ENCODE peak calls at places on chromosomes 2 and 18, in seven cellular contexts. One of them, this sample, is unnamed. For H3K36me3, the result is how much of the 10 kb centered on the place peaks cover.

GRCh38 chr2:230706053-230706498 is 6.6 kb upstream of the CAB39 start:
- DNase-seq in thyroid gland: no peak
- DNase-seq in heart left ventricle: no peak
- DNase-seq in adrenal gland: no peak
- DNase-seq in HepG2: peak
- DNase-seq in tibial nerve: no peak
- DNase-seq in sigmoid colon: no peak
- DNase-seq in this sample: no peak

GRCh38 chr2:129803067-129803466 is 176.4 kb upstream of the RAB6C start:
- DNase-seq in tibial nerve: no peak
- DNase-seq in thyroid gland: no peak
- DNase-seq in HepG2: no peak
- DNase-seq in adrenal gland: no peak
- DNase-seq in heart left ventricle: no peak
- DNase-seq in sigmoid colon: no peak
- DNase-seq in this sample: no peak

GRCh38 chr18:42048150-42048549 is 93.1 kb downstream of the PIK3C3 start:
- DNase-seq in heart left ventricle: no peak
- DNase-seq in sigmoid colon: no peak
- DNase-seq in tibial nerve: no peak
- DNase-seq in thyroid gland: no peak
- DNase-seq in adrenal gland: no peak
- DNase-seq in HepG2: peak
- DNase-seq in this sample: no peak

GRCh38 chr18:60975419-60975818 is 357.8 kb upstream of the CDH20 start:
- DNase-seq in tibial nerve: no peak
- DNase-seq in HepG2: no peak
- DNase-seq in heart left ventricle: no peak
- DNase-seq in sigmoid colon: no peak
- DNase-seq in thyroid gland: no peak
- DNase-seq in adrenal gland: no peak
- DNase-seq in this sample: no peak

GRCh38 chr2:181073896-181074295 is 93.5 kb downstream of the UBE2E3 start:
- DNase-seq in adrenal gland: no peak
- DNase-seq in tibial nerve: no peak
- DNase-seq in HepG2: no peak
- DNase-seq in thyroid gland: no peak
- DNase-seq in heart left ventricle: no peak
- DNase-seq in sigmoid colon: no peak
- DNase-seq in this sample: no peak

GRCh38 chr18:22613788-22614187 is 196.1 kb upstream of the CTAGE1 start:
- DNase-seq in heart left ventricle: no peak
- DNase-seq in adrenal gland: no peak
- DNase-seq in HepG2: no peak
- DNase-seq in tibial nerve: no peak
- DNase-seq in sigmoid colon: no peak
- DNase-seq in thyroid gland: no peak
- DNase-seq in this sample: no peak

GRCh38 chr2:96898135-96898505 is 28.2 kb upstream of the SEMA4C start:
- DNase-seq in thyroid gland: peak
- DNase-seq in heart left ventricle: no peak
- DNase-seq in adrenal gland: no peak
- DNase-seq in sigmoid colon: no peak
- DNase-seq in HepG2: no peak
- DNase-seq in tibial nerve: no peak
- DNase-seq in this sample: no peak

GRCh38 chr2:219471476-219472371 is 27.0 kb upstream of the GMPPA start:
- DNase-seq in tibial nerve: no peak
- DNase-seq in heart left ventricle: peak
- DNase-seq in adrenal gland: no peak
- DNase-seq in thyroid gland: no peak
- DNase-seq in sigmoid colon: no peak
- DNase-seq in HepG2: no peak
- DNase-seq in this sample: no peak

DNA sequence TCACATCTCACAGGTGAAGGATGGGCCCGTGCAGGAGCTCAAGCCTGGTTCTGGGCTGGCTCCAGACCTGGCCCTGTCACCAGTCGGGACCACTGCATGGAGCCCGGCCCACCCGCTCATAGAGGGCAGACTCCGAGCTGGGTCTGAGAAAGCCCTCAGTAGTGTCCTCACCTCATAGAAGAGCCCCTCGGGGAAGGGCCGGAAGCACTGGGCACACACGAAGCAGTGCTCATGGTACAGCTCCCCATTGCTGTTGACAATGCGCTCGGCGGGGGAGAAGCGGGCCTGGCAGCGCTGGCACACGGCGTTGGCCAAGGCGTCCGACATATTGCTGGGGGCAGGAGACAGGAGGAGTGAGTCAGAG is 11.3 kb downstream of the GPR17 start:
- DNase-seq in heart left ventricle: peak
- DNase-seq in sigmoid colon: no peak
- DNase-seq in tibial nerve: no peak
- DNase-seq in thyroid gland: no peak
- DNase-seq in HepG2: no peak
- DNase-seq in adrenal gland: no peak
- DNase-seq in this sample: no peak
- H3K27ac ChIP-seq in heart left ventricle: peak
- H3K27ac ChIP-seq in sigmoid colon: peak
- H3K27ac ChIP-seq in tibial nerve: peak
- H3K27ac ChIP-seq in thyroid gland: no peak
- H3K27ac ChIP-seq in HepG2: no peak
- H3K27ac ChIP-seq in adrenal gland: no peak
- H3K27ac ChIP-seq in this sample: no peak

DNA sequence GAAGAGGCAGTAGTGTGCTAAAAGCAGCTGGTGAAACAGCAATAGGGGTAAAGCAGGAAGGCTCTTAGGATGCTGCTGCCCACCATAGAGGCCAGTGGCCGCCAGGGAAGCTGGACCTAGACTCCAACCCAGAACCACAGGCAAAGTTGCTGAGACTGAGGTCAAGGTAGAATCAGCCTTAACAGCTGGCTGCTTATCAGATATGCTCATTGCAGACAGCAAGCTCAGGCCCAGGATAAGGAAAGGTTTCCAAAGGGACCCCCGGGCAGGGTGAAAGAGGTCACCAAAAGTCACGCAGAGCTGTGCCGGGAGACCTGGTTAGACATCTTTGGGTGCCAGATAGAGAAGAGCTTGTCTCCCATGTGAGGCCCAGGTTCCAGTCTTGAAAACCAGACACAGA is 42.9 kb upstream of the EPG5 start:
- DNase-seq in heart left ventricle: no peak
- DNase-seq in adrenal gland: no peak
- DNase-seq in HepG2: no peak
- DNase-seq in sigmoid colon: no peak
- DNase-seq in tibial nerve: no peak
- DNase-seq in thyroid gland: no peak
- DNase-seq in this sample: no peak
- H3K36me3 ChIP-seq in heart left ventricle: under half
- H3K36me3 ChIP-seq in adrenal gland: under half
- H3K36me3 ChIP-seq in HepG2: under half
- H3K36me3 ChIP-seq in sigmoid colon: under half
- H3K36me3 ChIP-seq in tibial nerve: under half
- H3K36me3 ChIP-seq in thyroid gland: under half
- H3K36me3 ChIP-seq in this sample: under half

GRCh38 chr2:12119841-12120240 is 373.4 kb downstream of the LPIN1 start:
- DNase-seq in heart left ventricle: no peak
- DNase-seq in adrenal gland: no peak
- DNase-seq in HepG2: no peak
- DNase-seq in sigmoid colon: no peak
- DNase-seq in tibial nerve: no peak
- DNase-seq in thyroid gland: no peak
- DNase-seq in this sample: no peak
- TF ChIP-seq POLR2A in heart left ventricle: no peak
- TF ChIP-seq POLR2A in adrenal gland: no peak
- TF ChIP-seq POLR2A in HepG2: no peak
- TF ChIP-seq POLR2A in sigmoid colon: no peak
- TF ChIP-seq POLR2A in tibial nerve: no peak
- TF ChIP-seq POLR2A in thyroid gland: no peak
- TF ChIP-seq POLR2A in this sample: no peak

DNA sequence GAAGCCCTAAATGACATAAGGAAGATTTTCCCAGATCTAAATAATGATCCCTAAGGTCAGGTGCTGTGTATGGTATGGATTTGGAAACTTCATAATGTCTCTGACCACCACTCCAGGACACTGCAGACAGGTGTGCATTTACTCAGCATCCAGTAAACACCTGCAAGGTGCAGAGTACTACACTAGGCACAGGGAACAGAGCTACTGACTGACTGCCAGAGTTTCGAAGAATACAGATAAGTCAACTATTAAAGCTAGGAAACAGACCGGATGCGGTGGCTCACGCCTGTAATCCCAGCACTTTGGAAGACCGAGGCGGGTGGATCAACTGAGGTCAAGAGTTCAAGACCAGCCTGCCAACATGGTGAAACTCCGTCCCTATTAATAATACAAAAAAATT is 65.0 kb downstream of the ATP8B1 start:
- DNase-seq in thyroid gland: no peak
- DNase-seq in adrenal gland: peak
- DNase-seq in heart left ventricle: no peak
- DNase-seq in tibial nerve: no peak
- DNase-seq in HepG2: peak
- DNase-seq in sigmoid colon: no peak
- DNase-seq in this sample: no peak
- H3K27ac ChIP-seq in thyroid gland: peak
- H3K27ac ChIP-seq in adrenal gland: no peak
- H3K27ac ChIP-seq in heart left ventricle: no peak
- H3K27ac ChIP-seq in tibial nerve: no peak
- H3K27ac ChIP-seq in HepG2: peak
- H3K27ac ChIP-seq in sigmoid colon: peak
- H3K27ac ChIP-seq in this sample: no peak

DNA sequence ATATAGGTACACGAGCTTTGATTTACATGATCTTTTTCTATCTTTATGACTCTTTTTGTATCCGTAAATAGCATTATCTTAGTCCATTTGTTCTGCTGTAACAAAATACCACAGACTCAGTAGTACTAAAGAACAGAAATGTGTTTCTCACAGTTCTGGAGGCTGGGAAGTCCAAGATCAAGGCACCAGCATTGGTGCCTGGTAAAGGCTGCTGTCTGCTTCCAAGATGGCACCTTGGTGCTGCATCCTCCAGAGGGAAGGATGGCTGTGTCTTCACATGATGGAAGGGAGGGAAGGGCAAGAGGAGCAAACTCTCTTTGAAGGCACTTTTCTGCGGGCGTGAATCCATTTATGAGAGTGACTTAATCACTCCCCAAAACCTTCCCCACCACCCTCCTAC is 36.0 kb downstream of the EIF5B start:
- DNase-seq in thyroid gland: no peak
- DNase-seq in HepG2: no peak
- DNase-seq in heart left ventricle: no peak
- DNase-seq in sigmoid colon: no peak
- DNase-seq in adrenal gland: no peak
- DNase-seq in tibial nerve: no peak
- DNase-seq in this sample: no peak
- H3K36me3 ChIP-seq in thyroid gland: under half
- H3K36me3 ChIP-seq in HepG2: half or more
- H3K36me3 ChIP-seq in heart left ventricle: half or more
- H3K36me3 ChIP-seq in sigmoid colon: under half
- H3K36me3 ChIP-seq in adrenal gland: half or more
- H3K36me3 ChIP-seq in tibial nerve: under half
- H3K36me3 ChIP-seq in this sample: under half

DNA sequence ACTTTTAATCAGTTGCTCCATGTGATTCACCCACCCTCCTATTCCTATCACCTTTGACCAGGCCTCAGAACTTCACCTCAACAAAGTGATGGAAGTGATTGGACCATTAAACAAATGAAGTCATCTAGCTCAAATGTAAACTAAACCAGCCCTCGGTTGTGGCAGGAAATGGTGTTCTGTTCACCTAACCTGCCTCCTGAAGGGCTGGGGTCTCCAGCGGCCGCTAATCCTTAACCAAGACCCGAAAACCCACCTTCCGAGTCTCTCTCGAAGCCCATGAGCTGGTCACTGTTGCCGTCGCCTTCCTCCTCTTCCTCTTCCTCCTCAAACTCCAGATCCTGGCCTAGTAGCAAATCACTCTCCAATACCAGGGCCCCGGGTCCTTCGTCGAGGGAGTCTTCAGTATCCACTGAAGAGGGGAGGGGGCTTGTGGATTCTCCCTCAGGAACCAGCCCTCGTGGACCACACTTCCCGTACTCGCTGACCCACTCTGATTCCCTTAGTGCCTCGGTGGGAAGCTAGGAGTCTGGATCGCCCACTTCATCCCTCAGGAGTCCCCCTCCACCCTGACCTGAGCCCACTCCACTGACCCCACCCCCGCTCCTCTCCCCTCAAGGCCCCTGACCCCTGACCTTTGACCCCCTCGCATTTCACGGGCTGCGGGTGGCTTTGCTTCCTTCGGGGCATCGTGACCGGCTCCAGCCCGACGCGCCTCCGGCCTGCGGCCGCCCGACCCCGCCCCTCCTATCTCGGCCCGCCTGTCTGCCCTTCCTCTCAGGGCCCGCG is 501 bp downstream of the ZNF513 start:
- DNase-seq in heart left ventricle: peak
- DNase-seq in sigmoid colon: peak
- DNase-seq in HepG2: peak
- DNase-seq in thyroid gland: peak
- DNase-seq in adrenal gland: peak
- DNase-seq in tibial nerve: peak
- DNase-seq in this sample: peak
- TF ChIP-seq POLR2A in heart left ventricle: no peak
- TF ChIP-seq POLR2A in sigmoid colon: no peak
- TF ChIP-seq POLR2A in HepG2: peak
- TF ChIP-seq POLR2A in thyroid gland: no peak
- TF ChIP-seq POLR2A in adrenal gland: no peak
- TF ChIP-seq POLR2A in tibial nerve: no peak
- TF ChIP-seq POLR2A in this sample: no peak

DNA sequence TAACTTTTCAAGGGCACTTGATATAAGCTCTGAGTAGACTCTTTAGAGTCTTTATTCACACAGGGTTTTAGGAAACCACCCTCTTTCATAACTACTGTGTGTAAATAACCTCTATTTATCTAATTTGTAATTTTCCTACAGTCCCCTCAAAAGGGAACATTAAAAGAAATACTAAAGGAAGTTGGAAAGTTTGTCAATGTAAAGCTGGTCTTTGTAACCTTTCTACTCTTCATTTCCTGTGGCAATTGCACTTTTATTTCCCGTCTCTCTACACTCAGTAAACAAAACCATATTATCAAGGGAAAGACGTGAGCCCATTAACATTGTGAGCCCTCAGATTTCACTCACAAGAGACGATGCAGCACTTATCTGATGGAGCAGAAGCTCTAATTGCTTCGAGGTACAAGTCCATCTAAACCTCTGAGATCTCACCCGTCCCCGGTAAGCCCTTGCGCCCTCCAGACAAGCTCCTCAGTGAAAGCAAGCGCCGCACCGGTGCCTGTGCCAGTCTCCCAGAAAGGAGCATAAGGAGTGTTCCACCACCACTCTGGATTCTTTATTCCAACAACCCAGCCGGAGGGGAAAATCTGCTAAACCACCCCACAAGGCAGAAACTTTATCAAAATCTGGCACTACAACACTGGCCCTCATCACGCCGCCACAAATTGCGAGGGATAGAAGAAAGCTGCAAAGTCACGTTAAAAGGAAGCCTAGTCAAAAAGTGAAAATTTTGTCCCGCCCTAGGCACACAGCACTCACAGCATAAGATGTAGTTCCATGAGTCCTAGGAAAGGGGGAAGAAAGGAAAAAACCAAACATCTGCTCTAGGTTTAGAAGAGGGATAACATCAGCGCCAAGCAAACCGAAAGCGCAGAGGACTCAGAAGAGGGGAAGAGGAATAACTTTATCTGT is 906 bp upstream of the HOXD1 start:
- DNase-seq in HepG2: peak
- DNase-seq in tibial nerve: no peak
- DNase-seq in adrenal gland: no peak
- DNase-seq in heart left ventricle: no peak
- DNase-seq in sigmoid colon: no peak
- DNase-seq in thyroid gland: no peak
- DNase-seq in this sample: peak
- H3K27ac ChIP-seq in HepG2: peak
- H3K27ac ChIP-seq in tibial nerve: no peak
- H3K27ac ChIP-seq in adrenal gland: no peak
- H3K27ac ChIP-seq in heart left ventricle: no peak
- H3K27ac ChIP-seq in sigmoid colon: peak
- H3K27ac ChIP-seq in thyroid gland: no peak
- H3K27ac ChIP-seq in this sample: peak